ENCODE peak calls at places on chromosomes 1 and 21, in nine cellular contexts. A is body of pancreas; O is D341Med; T is NAMALWA; N is CD4-positive, CD25-positive, alpha-beta regulatory T cell; I is CD8-positive, alpha-beta memory T cell; S is foreskin keratinocyte; M is M059J; Z is NCI-H187. G is an unnamed sample.

GRCh38 chr1:27503961-27504587 is 14.1 kb upstream of the WASF2 start:
- DNase-seq in A (no peak), O (no peak), T (no peak), N (no peak), I (no peak), S (no peak), M (no peak), Z (no peak), G (no peak)

GRCh38 chr1:49527606-49528305 is 496.0 kb downstream of the AGBL4 start:
- DNase-seq in A (no peak), O (no peak), T (no peak), N (no peak), I (no peak), S (no peak), M (no peak), Z (no peak), G (no peak)

GRCh38 chr1:35603941-35604340 is 30.8 kb downstream of the TFAP2E start:
- DNase-seq in A (no peak), O (no peak), T (no peak), N (no peak), I (no peak), S (no peak), M (peak; percentile 40), Z (no peak), G (no peak)

GRCh38 chr1:59574085-59574484 is 240.7 kb upstream of the HOOK1 start:
- DNase-seq in A (no peak), O (no peak), T (no peak), N (no peak), I (no peak), S (peak; percentile 24), M (peak; percentile 71), Z (no peak), G (no peak)

GRCh38 chr21:17730782-17731181 is 88.4 kb downstream of the C21orf91 start:
- DNase-seq in A (no peak), O (no peak), T (no peak), N (peak; percentile 13), I (no peak), S (peak; percentile 33), M (peak; percentile 25), Z (no peak), G (no peak)

GRCh38 chr1:76154213-76154956 is 79.8 kb downstream of the ST6GALNAC3 start:
- DNase-seq in A (peak; percentile 73), O (peak; percentile 77), T (peak; percentile 79), N (peak; percentile 83), I (peak; percentile 65), S (peak; percentile 39), M (peak; percentile 71), Z (peak; percentile 25), G (peak; percentile 83)

GRCh38 chr1:21503706-21504377 is 5.4 kb upstream of the ALPL start:
- DNase-seq in A (no peak), O (no peak), T (no peak), N (no peak), I (no peak), S (no peak), M (no peak), Z (no peak), G (no peak)

GRCh38 chr1:41582004-41582325 is 97.5 kb upstream of the EDN2 start:
- DNase-seq in A (no peak), O (no peak), T (no peak), N (no peak), I (no peak), S (no peak), M (no peak), Z (no peak), G (no peak)

GRCh38 chr1:205569411-205570172 is 62.2 kb downstream of the ELK4 start:
- DNase-seq in A (no peak), O (peak; percentile 67), T (no peak), N (no peak), I (no peak), S (no peak), M (no peak), Z (no peak), G (no peak)

GRCh38 chr1:20555025-20555757 is 2.8 kb downstream of the FAM43B start:
- DNase-seq in A (no peak), O (no peak), T (no peak), N (no peak), I (no peak), S (peak; percentile 28), M (peak; percentile 40), Z (no peak), G (no peak)

GRCh38 chr21:35548904-35549615 is 500.0 kb upstream of the RUNX1 start:
- DNase-seq in A (no peak), O (no peak), T (no peak), N (no peak), I (no peak), S (no peak), M (peak; percentile 51), Z (no peak), G (no peak)

GRCh38 chr1:48552420-48552819 is 80.4 kb upstream of the SPATA6 start:
- DNase-seq in A (no peak), O (peak; percentile 34), T (peak; percentile 34), N (no peak), I (no peak), S (peak; percentile 37), M (peak; percentile 1), Z (no peak), G (peak; percentile 17)

GRCh38 chr1:61975621-61976020 is 219.0 kb upstream of the L1TD1 start:
- DNase-seq in A (no peak), O (no peak), T (no peak), N (no peak), I (no peak), S (no peak), M (no peak), Z (no peak), G (no peak)